ENCODE peak calls at places on chromosomes 16 and 17, in seven cellular contexts. One of them, this sample, is unnamed.

GRCh38 chr16:75193730-75194444 is 13.1 kb downstream of the CTRB2 start:
- DNase-seq in GM19239: no peak
- DNase-seq in body of pancreas: no peak
- DNase-seq in endothelial cell: no peak
- DNase-seq in stimulated activated naive B cell treated with anti-CD40 and anti-IgM and Interleukin-4, amounts not matched to agents 10 μg/mL and 1 μg/mL and 100 μg/mL, for 72 hours: no peak
- DNase-seq in RCC 7860: no peak
- DNase-seq in stimulated activated CD4-positive, alpha-beta T cell treated with anti-CD3 and anti-CD28 coated beads, Interleukin-1b, Interleukin-23, amount 100 ng/mL, for 1 hour: no peak
- DNase-seq in this sample: no peak

GRCh38 chr17:80036715-80037477 is 454 bp downstream of the CCDC40 start:
- DNase-seq in stimulated activated naive B cell treated with anti-CD40 and anti-IgM and Interleukin-4, amounts not matched to agents 10 μg/mL and 1 μg/mL and 100 μg/mL, for 72 hours: no peak
- DNase-seq in endothelial cell: peak
- DNase-seq in stimulated activated CD4-positive, alpha-beta T cell treated with anti-CD3 and anti-CD28 coated beads, Interleukin-1b, Interleukin-23, amount 100 ng/mL, for 1 hour: no peak
- DNase-seq in GM19239: no peak
- DNase-seq in RCC 7860: no peak
- DNase-seq in body of pancreas: peak
- DNase-seq in this sample: no peak

GRCh38 chr17:75565066-75565465 is 22.5 kb upstream of the MYO15B start:
- DNase-seq in stimulated activated naive B cell treated with anti-CD40 and anti-IgM and Interleukin-4, amounts not matched to agents 10 μg/mL and 1 μg/mL and 100 μg/mL, for 72 hours: no peak
- DNase-seq in stimulated activated CD4-positive, alpha-beta T cell treated with anti-CD3 and anti-CD28 coated beads, Interleukin-1b, Interleukin-23, amount 100 ng/mL, for 1 hour: no peak
- DNase-seq in GM19239: no peak
- DNase-seq in body of pancreas: no peak
- DNase-seq in endothelial cell: no peak
- DNase-seq in RCC 7860: no peak
- DNase-seq in this sample: no peak

GRCh38 chr17:27083408-27084185 is 210.3 kb upstream of the WSB1 start:
- DNase-seq in body of pancreas: no peak
- DNase-seq in stimulated activated CD4-positive, alpha-beta T cell treated with anti-CD3 and anti-CD28 coated beads, Interleukin-1b, Interleukin-23, amount 100 ng/mL, for 1 hour: no peak
- DNase-seq in GM19239: no peak
- DNase-seq in stimulated activated naive B cell treated with anti-CD40 and anti-IgM and Interleukin-4, amounts not matched to agents 10 μg/mL and 1 μg/mL and 100 μg/mL, for 72 hours: no peak
- DNase-seq in RCC 7860: no peak
- DNase-seq in endothelial cell: no peak
- DNase-seq in this sample: no peak

GRCh38 chr17:70168044-70168978 is 1.0 kb upstream of the KCNJ2 start:
- DNase-seq in stimulated activated naive B cell treated with anti-CD40 and anti-IgM and Interleukin-4, amounts not matched to agents 10 μg/mL and 1 μg/mL and 100 μg/mL, for 72 hours: peak
- DNase-seq in RCC 7860: peak
- DNase-seq in stimulated activated CD4-positive, alpha-beta T cell treated with anti-CD3 and anti-CD28 coated beads, Interleukin-1b, Interleukin-23, amount 100 ng/mL, for 1 hour: no peak
- DNase-seq in GM19239: peak
- DNase-seq in endothelial cell: peak
- DNase-seq in body of pancreas: peak
- DNase-seq in this sample: no peak

GRCh38 chr16:87406495-87407088 is 14.5 kb downstream of the MAP1LC3B start:
- DNase-seq in endothelial cell: no peak
- DNase-seq in RCC 7860: no peak
- DNase-seq in body of pancreas: no peak
- DNase-seq in stimulated activated CD4-positive, alpha-beta T cell treated with anti-CD3 and anti-CD28 coated beads, Interleukin-1b, Interleukin-23, amount 100 ng/mL, for 1 hour: no peak
- DNase-seq in stimulated activated naive B cell treated with anti-CD40 and anti-IgM and Interleukin-4, amounts not matched to agents 10 μg/mL and 1 μg/mL and 100 μg/mL, for 72 hours: no peak
- DNase-seq in GM19239: no peak
- DNase-seq in this sample: no peak

GRCh38 chr17:28737316-28737715 is 6.5 kb upstream of the TRAF4 start:
- DNase-seq in stimulated activated CD4-positive, alpha-beta T cell treated with anti-CD3 and anti-CD28 coated beads, Interleukin-1b, Interleukin-23, amount 100 ng/mL, for 1 hour: no peak
- DNase-seq in RCC 7860: no peak
- DNase-seq in endothelial cell: no peak
- DNase-seq in stimulated activated naive B cell treated with anti-CD40 and anti-IgM and Interleukin-4, amounts not matched to agents 10 μg/mL and 1 μg/mL and 100 μg/mL, for 72 hours: no peak
- DNase-seq in GM19239: no peak
- DNase-seq in body of pancreas: no peak
- DNase-seq in this sample: no peak

GRCh38 chr17:31472137-31472536 is 80.7 kb downstream of the RAB11FIP4 start:
- DNase-seq in stimulated activated CD4-positive, alpha-beta T cell treated with anti-CD3 and anti-CD28 coated beads, Interleukin-1b, Interleukin-23, amount 100 ng/mL, for 1 hour: no peak
- DNase-seq in GM19239: no peak
- DNase-seq in RCC 7860: no peak
- DNase-seq in body of pancreas: no peak
- DNase-seq in endothelial cell: no peak
- DNase-seq in stimulated activated naive B cell treated with anti-CD40 and anti-IgM and Interleukin-4, amounts not matched to agents 10 μg/mL and 1 μg/mL and 100 μg/mL, for 72 hours: no peak
- DNase-seq in this sample: no peak

GRCh38 chr17:19486351-19487008 is 47.2 kb upstream of the SLC47A1 start:
- DNase-seq in body of pancreas: no peak
- DNase-seq in stimulated activated CD4-positive, alpha-beta T cell treated with anti-CD3 and anti-CD28 coated beads, Interleukin-1b, Interleukin-23, amount 100 ng/mL, for 1 hour: no peak
- DNase-seq in GM19239: no peak
- DNase-seq in stimulated activated naive B cell treated with anti-CD40 and anti-IgM and Interleukin-4, amounts not matched to agents 10 μg/mL and 1 μg/mL and 100 μg/mL, for 72 hours: no peak
- DNase-seq in RCC 7860: no peak
- DNase-seq in endothelial cell: no peak
- DNase-seq in this sample: no peak

GRCh38 chr17:62629556-62630364 is 2.3 kb downstream of the MRC2 start:
- DNase-seq in stimulated activated CD4-positive, alpha-beta T cell treated with anti-CD3 and anti-CD28 coated beads, Interleukin-1b, Interleukin-23, amount 100 ng/mL, for 1 hour: no peak
- DNase-seq in endothelial cell: no peak
- DNase-seq in RCC 7860: no peak
- DNase-seq in stimulated activated naive B cell treated with anti-CD40 and anti-IgM and Interleukin-4, amounts not matched to agents 10 μg/mL and 1 μg/mL and 100 μg/mL, for 72 hours: no peak
- DNase-seq in GM19239: no peak
- DNase-seq in body of pancreas: no peak
- DNase-seq in this sample: no peak

GRCh38 chr17:76736349-76737081 is 616 bp downstream of the SRSF2 start:
- DNase-seq in endothelial cell: peak
- DNase-seq in stimulated activated CD4-positive, alpha-beta T cell treated with anti-CD3 and anti-CD28 coated beads, Interleukin-1b, Interleukin-23, amount 100 ng/mL, for 1 hour: peak
- DNase-seq in stimulated activated naive B cell treated with anti-CD40 and anti-IgM and Interleukin-4, amounts not matched to agents 10 μg/mL and 1 μg/mL and 100 μg/mL, for 72 hours: peak
- DNase-seq in RCC 7860: no peak
- DNase-seq in body of pancreas: peak
- DNase-seq in GM19239: no peak
- DNase-seq in this sample: peak

This sample was measured in CD14-positive monocyte.